ENCODE peak calls at places on chromosomes 2 and 18, in four cellular contexts. E, F, H and U are unnamed samples. For H3K4me1 and H3K9me3, the result is how much of the 10 kb centered on the place peaks cover.

GRCh38 chr2:20288941-20289340 is 61.7 kb downstream of the PUM2 start:
- DNase-seq in E (peak), F (no peak), H (peak), U (no peak)

GRCh38 chr2:236825989-236826510 is 256.4 kb downstream of the ACKR3 start:
- DNase-seq in E (no peak), F (no peak), H (no peak), U (no peak)

GRCh38 chr2:238970553-238971081 is 122.7 kb downstream of the TWIST2 start:
- DNase-seq in E (peak), F (no peak), H (peak), U (no peak)

GRCh38 chr18:22193466-22193865 is 24.1 kb downstream of the GATA6 start:
- DNase-seq in E (no peak), F (no peak), H (no peak), U (no peak)

GRCh38 chr18:33560686-33561370 is 17.2 kb upstream of the ASXL3 start:
- DNase-seq in E (peak), F (peak), H (peak), U (no peak)

GRCh38 chr18:58903533-58903932 is 38.9 kb downstream of the ZNF532 start:
- DNase-seq in E (no peak), F (no peak), H (no peak), U (no peak)

GRCh38 chr2:47899915-47900314 is 6.4 kb downstream of the FBXO11 start:
- DNase-seq in E (no peak), F (no peak), H (no peak), U (no peak)

GRCh38 chr2:152176113-152176714 is 651 bp upstream of the STAM2 start:
- DNase-seq in E (peak), F (no peak), H (no peak), U (no peak)

GRCh38 chr2:15665067-15665942 is 73.6 kb downstream of the DDX1 start:
- DNase-seq in E (no peak), F (no peak), H (no peak), U (no peak)

GRCh38 chr2:127226520-127227263 is 6.6 kb upstream of the CYP27C1 start:
- DNase-seq in E (peak), F (peak), H (peak), U (no peak)

GRCh38 chr18:62498616-62499262 is 24.1 kb upstream of the ZCCHC2 start:
- DNase-seq in E (no peak), F (no peak), H (no peak), U (no peak)

GRCh38 chr2:221972813-221973478 is 325.9 kb downstream of the PAX3 start:
- DNase-seq in E (no peak), F (no peak), H (no peak), U (no peak)

GRCh38 chr2:120175000-120175581 is 48.1 kb downstream of the TMEM185B start:
- DNase-seq in E (peak), F (no peak), H (peak), U (peak)

GRCh38 chr2:209368924-209369323 is 54.9 kb upstream of the MAP2 start:
- DNase-seq in E (peak), F (peak), H (peak), U (no peak)

GRCh38 chr2:21175895-21176646 is 52.3 kb downstream of the TDRD15 start:
- DNase-seq in E (no peak), F (no peak), H (peak), U (no peak)

GRCh38 chr2:239828192-239828972 is 196.8 kb downstream of the NDUFA10 start:
- DNase-seq in E (no peak), F (no peak), H (no peak), U (peak)

GRCh38 chr2:200782243-200782642 is 29.5 kb upstream of the BZW1 start:
- DNase-seq in E (no peak), F (no peak), H (peak), U (no peak)

GRCh38 chr2:161004379-161004778 is 155.8 kb upstream of the TANK start:
- DNase-seq in E (peak), F (no peak), H (peak), U (no peak)

GRCh38 chr2:233799087-233799665 is 21.0 kb downstream of the MROH2A start:
- DNase-seq in E (no peak), F (no peak), H (no peak), U (no peak)

GRCh38 chr2:154686162-154686561 is 12.3 kb upstream of the KCNJ3 start:
- DNase-seq in E (no peak), F (no peak), H (no peak), U (no peak)

GRCh38 chr2:178241852-178242551 is 47.7 kb downstream of the OSBPL6 start:
- DNase-seq in E (peak), F (no peak), H (peak), U (no peak)

GRCh38 chr2:103353754-103354153 is 591.9 kb downstream of the TMEM182 start:
- DNase-seq in E (no peak), F (no peak), H (no peak), U (no peak)

GRCh38 chr2:79368116-79368630 is 144.7 kb upstream of the CTNNA2 start:
- DNase-seq in E (no peak), F (no peak), H (no peak), U (no peak)

GRCh38 chr2:201500534-201500933 is 49.0 kb downstream of the STRADB start:
- DNase-seq in E (no peak), F (no peak), H (peak), U (no peak)

GRCh38 chr2:42874838-42875801 is 82.7 kb upstream of the HAAO start:
- DNase-seq in E (no peak), F (no peak), H (no peak), U (no peak)

GRCh38 chr18:50424877-50425690 is 50.2 kb downstream of the SKA1 start:
- DNase-seq in E (no peak), F (no peak), H (peak), U (no peak)

GRCh38 chr2:44040365-44040764 is 44.6 kb upstream of the LRPPRC start:
- DNase-seq in E (no peak), F (no peak), H (no peak), U (no peak)

GRCh38 chr2:126719191-126720030 is 63.5 kb downstream of the GYPC start:
- DNase-seq in E (no peak), F (no peak), H (no peak), U (no peak)

GRCh38 chr2:146986161-146986560 is 858.7 kb upstream of the ACVR2A start:
- DNase-seq in E (no peak), F (peak), H (peak), U (no peak)

GRCh38 chr2:240337028-240337427 is 98.4 kb upstream of the GPC1 start:
- DNase-seq in E (no peak), F (no peak), H (no peak), U (no peak)

DNA sequence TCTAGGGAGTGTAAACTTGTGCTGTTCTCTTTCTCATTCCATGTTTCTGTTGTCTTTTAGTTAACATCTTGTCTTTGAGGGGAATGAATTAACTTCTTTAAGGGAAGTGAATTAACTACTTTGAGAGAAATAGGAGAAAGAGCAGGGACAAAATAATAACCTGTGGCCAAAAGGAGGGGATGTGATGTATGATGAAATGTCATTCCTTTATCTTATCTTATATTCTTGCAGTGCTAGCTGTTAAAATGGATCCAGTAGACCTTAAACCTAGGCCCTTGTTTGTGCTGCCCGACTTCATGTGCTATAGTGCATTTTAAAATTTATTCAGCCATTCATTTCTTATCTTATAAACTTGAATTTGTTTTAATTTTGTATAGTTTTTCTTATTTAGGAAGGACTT is 18.4 kb downstream of the ABI2 start:
- DNase-seq in E (no peak), F (no peak), H (no peak), U (no peak)
- H3K27ac ChIP-seq in E (no peak), F (no peak), H (no peak), U (no peak)

GRCh38 chr2:98454073-98454472 is 9.4 kb downstream of the INPP4A start:
- DNase-seq in E (no peak), F (no peak), H (no peak), U (no peak)

GRCh38 chr2:98452396-98453027 is 7.9 kb downstream of the INPP4A start:
- DNase-seq in E (no peak), F (no peak), H (no peak), U (no peak)

GRCh38 chr2:98453531-98453930 is 8.9 kb downstream of the INPP4A start:
- DNase-seq in E (no peak), F (no peak), H (no peak), U (no peak)

GRCh38 chr2:98455494-98455976 is 10.9 kb downstream of the INPP4A start:
- DNase-seq in E (no peak), F (peak), H (no peak), U (peak)

GRCh38 chr2:98454500-98455235 is 10.0 kb downstream of the INPP4A start:
- DNase-seq in E (peak), F (no peak), H (peak), U (peak)
- H3K4me1 ChIP-seq in E (half or more), F (half or more), H (under half), U (half or more)

DNA sequence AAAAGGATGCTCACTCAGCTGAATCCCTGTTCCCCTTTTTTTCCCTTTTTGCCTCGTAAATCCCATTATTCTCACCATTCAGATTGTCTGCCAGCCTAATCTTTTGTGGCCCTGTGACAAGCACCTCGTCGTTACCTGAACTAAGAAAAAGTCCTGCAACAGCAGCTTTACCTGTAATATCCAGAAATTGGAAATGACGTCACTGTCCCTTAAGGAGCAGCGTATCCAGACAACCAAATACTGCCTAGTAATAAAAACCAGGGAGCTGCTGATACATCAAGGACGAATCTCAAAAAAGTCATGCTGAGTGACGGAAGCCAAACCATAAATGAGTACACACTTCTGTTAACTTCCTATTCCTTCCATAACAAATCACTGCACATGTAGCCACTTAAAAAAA is 694.9 kb downstream of the GALR1 start:
- DNase-seq in E (no peak), F (no peak), H (no peak), U (no peak)
- H3K9me3 ChIP-seq in E (under half), F (under half), H (under half), U (under half)

GRCh38 chr2:1814616-1815015 is 70.3 kb upstream of the PXDN start:
- DNase-seq in E (no peak), F (no peak), H (no peak), U (no peak)
- H3K27ac ChIP-seq in E (no peak), F (no peak), H (no peak), U (no peak)

GRCh38 chr2:74146929-74147728 is 583 bp downstream of the BOLA3 start:
- DNase-seq in E (no peak), F (no peak), H (peak), U (no peak)
- H3K4me1 ChIP-seq in E (under half), F (under half), H (under half), U (under half)

GRCh38 chr2:118524911-118525310 is 322.5 kb downstream of the EN1 start:
- DNase-seq in E (no peak), F (no peak), H (no peak), U (no peak)

GRCh38 chr2:118523761-118524160 is 323.7 kb downstream of the EN1 start:
- DNase-seq in E (no peak), F (no peak), H (no peak), U (no peak)

GRCh38 chr2:118521960-118522359 is 325.5 kb downstream of the EN1 start:
- DNase-seq in E (no peak), F (no peak), H (no peak), U (no peak)

DNA sequence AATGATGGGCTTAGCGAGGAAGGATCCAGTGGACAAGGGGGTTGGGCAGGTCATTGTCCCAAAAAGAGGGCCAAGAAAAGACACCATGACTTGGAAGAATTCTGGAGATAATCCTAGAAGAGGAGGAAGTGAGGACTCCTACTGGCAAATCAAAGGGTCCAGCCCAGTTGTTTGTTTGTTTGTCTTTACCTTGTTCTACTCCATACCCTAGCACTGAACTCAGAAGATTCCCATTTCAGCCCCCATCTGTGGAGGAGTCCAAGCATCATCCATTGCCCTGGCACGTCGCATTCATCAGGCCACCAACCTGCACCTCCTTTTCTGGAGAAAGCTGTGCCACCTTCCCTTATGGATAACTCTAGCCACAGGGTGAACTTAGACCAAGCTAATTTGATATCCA is 326.2 kb downstream of the EN1 start:
- DNase-seq in E (no peak), F (no peak), H (no peak), U (no peak)
- H3K9me3 ChIP-seq in E (under half), F (under half), H (under half), U (under half)

GRCh38 chr2:26772064-26773001 is 8.2 kb downstream of the SLC35F6 start:
- DNase-seq in E (peak), F (no peak), H (peak), U (peak)
- H3K27ac ChIP-seq in E (peak), F (no peak), H (peak), U (peak)

DNA sequence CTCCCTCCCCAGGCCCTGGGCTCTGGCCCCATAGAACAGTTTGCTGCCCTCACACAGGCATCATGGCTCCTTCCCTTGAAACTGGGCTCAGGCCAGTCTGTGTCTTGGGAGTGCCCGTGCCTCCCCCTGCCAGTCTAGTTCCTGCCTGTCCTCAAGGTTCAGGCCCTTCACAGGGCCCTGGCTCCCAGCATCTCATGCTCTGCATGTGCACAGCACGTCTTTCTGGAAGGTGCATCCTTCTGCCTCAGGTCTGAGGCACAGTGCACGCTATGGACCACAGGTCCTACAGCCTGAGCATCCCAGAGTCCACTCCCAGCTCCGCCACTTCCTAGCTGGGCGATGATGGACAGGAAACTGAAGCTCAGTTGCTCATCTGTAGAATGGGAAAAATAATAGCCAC is 35.6 kb upstream of the FOSL2 start:
- DNase-seq in E (no peak), F (no peak), H (no peak), U (no peak)
- H3K4me1 ChIP-seq in E (under half), F (under half), H (under half), U (under half)